ENCODE peak calls at places on chromosomes 5 and 9, in nine cellular contexts. G is upper lobe of right lung, Q is hepatocyte, W is mammary epithelial cell, N is right atrium auricular region, A is lower lobe of right lung, U is HL-60, I is H9, X is gastrocnemius medialis. V is an unnamed sample.

GRCh38 chr9:136145580-136145979 is 26.9 kb upstream of the TMEM250 start:
- DNase-seq in G (no peak), Q (no peak), W (no peak), N (no peak), A (no peak), U (no peak), I (no peak), X (no peak), V (no peak)

GRCh38 chr5:12023614-12024241 is 119.5 kb upstream of the CTNND2 start:
- DNase-seq in G (no peak), Q (peak), W (peak), N (no peak), A (no peak), U (peak), I (no peak), X (no peak), V (peak)

GRCh38 chr9:16309350-16310271 is 560.9 kb downstream of the BNC2 start:
- DNase-seq in G (no peak), Q (peak), W (no peak), N (peak), A (no peak), U (no peak), I (peak), X (peak), V (no peak)

GRCh38 chr5:137252513-137252912 is 246.6 kb downstream of the SPOCK1 start:
- DNase-seq in G (no peak), Q (no peak), W (no peak), N (no peak), A (no peak), U (no peak), I (no peak), X (no peak), V (no peak)

GRCh38 chr5:75048457-75048953 is 3.9 kb downstream of the GCNT4 start:
- DNase-seq in G (no peak), Q (no peak), W (no peak), N (no peak), A (no peak), U (no peak), I (no peak), X (no peak), V (no peak)

GRCh38 chr9:534886-535285 is 306.6 kb upstream of the DMRT1 start:
- DNase-seq in G (no peak), Q (no peak), W (peak), N (no peak), A (no peak), U (no peak), I (no peak), X (no peak), V (peak)

GRCh38 chr9:99660191-99660636 is 161.5 kb upstream of the NR4A3 start:
- DNase-seq in G (peak), Q (no peak), W (no peak), N (no peak), A (peak), U (peak), I (no peak), X (no peak), V (no peak)

GRCh38 chr9:72305102-72305546 is 59.9 kb downstream of the ZFAND5 start:
- DNase-seq in G (peak), Q (peak), W (no peak), N (peak), A (peak), U (peak), I (peak), X (peak), V (no peak)

GRCh38 chr5:76789991-76790571 is 28.7 kb upstream of the F2RL1 start:
- DNase-seq in G (no peak), Q (no peak), W (no peak), N (no peak), A (no peak), U (no peak), I (no peak), X (no peak), V (no peak)

GRCh38 chr9:35660966-35661413 is 2.9 kb downstream of the CCDC107 start:
- DNase-seq in G (no peak), Q (peak), W (no peak), N (no peak), A (no peak), U (no peak), I (no peak), X (no peak), V (no peak)

GRCh38 chr5:20224046-20224445 is 236.0 kb upstream of the CDH18 start:
- DNase-seq in G (no peak), Q (no peak), W (peak), N (no peak), A (no peak), U (no peak), I (no peak), X (no peak), V (no peak)

DNA sequence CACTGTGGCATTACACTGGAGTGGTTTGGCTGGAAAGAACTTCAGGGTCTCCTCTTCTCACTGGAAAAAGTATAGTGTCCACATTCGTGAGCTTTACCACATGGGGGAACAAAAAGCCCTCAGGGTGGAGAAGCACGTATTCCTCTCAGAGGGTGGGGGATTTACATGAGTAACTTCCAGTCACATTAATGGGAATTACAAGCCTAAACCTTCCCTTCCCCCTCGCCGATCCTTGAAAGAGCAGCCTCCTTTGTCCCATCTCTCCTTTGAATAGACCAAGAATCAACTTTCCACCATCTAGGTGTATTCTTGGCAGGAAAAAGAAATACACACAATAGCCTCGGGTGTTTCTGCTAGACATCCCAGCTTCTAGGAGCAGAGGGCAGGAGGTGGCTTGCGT is 144.4 kb downstream of the ZNF462 start:
- DNase-seq in G (no peak), Q (no peak), W (no peak), N (no peak), A (no peak), U (no peak), I (no peak), X (no peak), V (no peak)
- H3K27ac ChIP-seq in G (no peak), Q (no peak), W (no peak), N (no peak), A (no peak), U (no peak), I (no peak), X (no peak), V (no peak)

DNA sequence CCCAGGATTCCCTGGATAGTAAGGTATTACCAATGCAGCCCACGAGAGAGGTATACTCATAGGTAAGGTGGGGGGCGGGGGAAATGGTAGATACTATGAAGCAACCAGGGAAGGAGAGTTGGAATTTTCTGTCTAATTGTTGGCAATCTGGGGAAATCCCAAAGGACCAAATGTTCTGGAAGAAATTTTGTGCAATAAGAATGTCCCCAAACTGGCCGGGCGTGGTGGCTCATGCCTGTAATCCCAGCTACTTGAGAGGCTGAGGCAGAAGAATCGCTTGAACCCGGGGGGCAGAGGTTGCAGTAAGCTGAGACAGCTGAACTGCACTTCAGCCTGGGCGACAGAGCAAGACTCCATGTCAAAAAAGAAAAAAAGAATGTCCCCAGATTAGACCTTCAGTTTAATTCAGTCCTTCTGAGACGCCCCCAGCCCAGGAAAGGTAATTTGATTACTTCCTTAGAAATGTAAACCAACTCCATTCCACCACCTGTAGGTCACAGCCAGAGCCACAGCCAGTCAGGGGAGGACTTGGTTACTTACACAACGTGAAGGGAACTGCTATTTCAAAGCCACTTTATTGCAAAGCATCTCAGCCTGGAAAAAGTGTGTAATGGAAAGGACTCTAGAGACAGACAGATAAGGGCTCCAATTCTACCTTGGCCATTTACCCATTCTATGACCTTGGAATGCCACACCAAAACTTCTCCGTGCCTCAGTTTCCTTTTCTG is 50.0 kb upstream of the KLF4 start:
- DNase-seq in G (no peak), Q (peak), W (peak), N (peak), A (no peak), U (peak), I (peak), X (peak), V (no peak)
- TF ChIP-seq CTCF in G (no peak), Q (no peak), W (no peak), N (no peak), A (no peak), U (no peak), I (peak), X (no peak), V (no peak)

GRCh38 chr9:94818196-94818541 is 91.7 kb downstream of the AOPEP start:
- DNase-seq in G (no peak), Q (no peak), W (peak), N (no peak), A (no peak), U (no peak), I (no peak), X (no peak), V (peak)
- H3K27ac ChIP-seq in G (peak), Q (peak), W (peak), N (peak), A (peak), U (no peak), I (no peak), X (no peak), V (no peak)

DNA sequence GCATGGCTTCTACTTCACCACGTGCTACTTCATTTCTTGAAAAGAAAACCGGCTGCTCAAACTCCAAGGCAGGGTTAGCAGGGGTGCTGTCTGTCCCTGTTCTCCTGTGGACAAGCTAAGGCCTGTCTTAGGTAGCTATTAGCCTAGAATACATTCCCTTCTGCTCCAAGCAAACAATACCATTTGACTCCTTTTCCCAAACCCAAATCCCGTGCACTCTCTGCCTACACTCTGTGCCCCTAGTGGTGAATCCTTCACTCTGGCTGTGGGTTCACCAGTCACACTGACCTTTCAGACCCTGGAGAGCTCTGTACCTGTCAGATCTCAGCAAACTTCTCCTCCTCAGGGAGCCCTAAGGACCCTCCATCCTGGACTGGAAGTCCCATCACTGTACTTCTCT is 211.6 kb downstream of the SLIT3 start:
- DNase-seq in G (no peak), Q (no peak), W (peak), N (no peak), A (no peak), U (no peak), I (no peak), X (no peak), V (peak)
- TF ChIP-seq CTCF in G (no peak), Q (no peak), W (peak), N (no peak), A (no peak), U (no peak), I (peak), X (no peak), V (no peak)

GRCh38 chr9:20294351-20294750 is 327.9 kb downstream of the MLLT3 start:
- DNase-seq in G (no peak), Q (no peak), W (no peak), N (no peak), A (no peak), U (no peak), I (no peak), X (no peak), V (no peak)
- H3K27ac ChIP-seq in G (no peak), Q (no peak), W (no peak), N (no peak), A (no peak), U (no peak), I (no peak), X (no peak), V (no peak)

DNA sequence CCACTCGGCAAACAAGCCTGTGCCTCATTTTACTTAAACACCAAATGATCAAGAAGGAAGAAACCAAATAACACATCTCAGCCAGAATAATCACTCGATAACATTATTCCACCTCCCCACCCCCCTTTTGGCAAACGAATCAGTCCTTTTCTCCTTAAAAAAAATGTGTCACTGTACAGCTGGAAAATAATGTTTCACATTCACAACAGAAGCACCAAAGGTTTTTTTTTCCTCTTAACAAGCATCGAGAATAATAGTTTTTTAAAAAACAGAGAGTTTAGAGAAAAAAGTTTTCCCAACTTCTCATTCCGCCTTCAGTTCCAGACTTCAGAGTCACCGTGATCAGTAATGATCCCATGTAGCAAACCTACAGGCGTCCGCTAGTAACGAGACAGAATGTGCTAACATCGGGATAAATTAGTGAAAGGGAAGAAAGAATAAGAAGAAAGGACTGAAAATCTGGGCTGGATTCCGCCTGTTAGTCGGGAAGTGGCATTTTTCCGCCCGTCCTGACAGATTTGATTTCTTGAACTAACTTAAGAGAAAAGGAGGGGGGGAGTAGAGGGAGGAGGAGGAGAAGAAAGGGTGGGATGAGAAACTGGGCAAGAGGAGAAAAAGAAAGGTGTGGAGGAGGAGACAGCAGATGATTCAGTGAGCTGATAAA is at the start of gene ZNF608:
- DNase-seq in G (no peak), Q (peak), W (peak), N (no peak), A (no peak), U (no peak), I (no peak), X (peak), V (peak)
- TF ChIP-seq CTCF in G (no peak), Q (peak), W (no peak), N (no peak), A (no peak), U (no peak), I (no peak), X (no peak), V (no peak)

DNA sequence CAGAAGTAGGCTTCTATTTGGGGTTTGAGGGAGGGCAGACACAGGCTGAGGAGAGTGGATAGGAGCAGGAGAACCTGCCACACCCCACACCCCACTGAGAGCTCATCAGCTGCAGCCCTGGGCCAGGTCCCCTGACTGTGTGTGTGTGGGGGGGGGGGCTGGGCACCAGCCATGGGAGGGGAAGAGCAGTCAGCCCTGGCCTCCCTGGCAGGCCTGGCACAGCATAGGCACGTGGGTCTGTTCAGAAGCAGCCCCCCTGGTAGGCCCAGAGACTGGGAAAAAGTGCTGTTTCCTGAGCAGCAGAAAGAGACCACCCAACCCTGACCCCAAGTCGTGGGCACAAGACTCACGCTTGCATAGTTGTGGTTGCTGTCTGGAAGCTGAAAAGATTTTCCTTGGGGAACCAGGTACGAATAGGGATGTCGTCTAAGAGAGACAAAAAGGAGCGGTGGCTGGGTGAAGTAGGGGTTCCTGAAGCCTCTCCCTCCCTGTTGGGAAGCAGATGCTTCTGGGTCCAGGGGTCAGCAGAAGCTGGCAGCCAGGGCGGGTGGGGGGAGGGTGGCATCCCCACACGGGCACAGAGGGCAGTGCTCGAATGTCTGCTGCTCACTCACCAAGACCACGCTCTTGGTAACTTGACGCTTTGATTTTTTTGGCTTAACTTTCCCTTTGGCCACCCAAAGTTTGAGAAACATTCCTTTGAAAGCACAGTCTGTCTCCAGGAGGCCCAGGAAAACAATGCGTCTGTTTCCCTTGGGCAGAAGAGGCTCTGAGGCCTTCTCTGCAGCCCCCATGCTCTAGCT is 2.9 kb downstream of the NSMF start:
- DNase-seq in G (peak), Q (no peak), W (no peak), N (no peak), A (peak), U (no peak), I (no peak), X (no peak), V (no peak)
- H3K27ac ChIP-seq in G (no peak), Q (no peak), W (no peak), N (no peak), A (no peak), U (no peak), I (no peak), X (no peak), V (peak)

GRCh38 chr9:92686954-92687353 is 17.0 kb upstream of the IPPK start:
- DNase-seq in G (no peak), Q (no peak), W (no peak), N (no peak), A (no peak), U (no peak), I (peak), X (no peak), V (no peak)
- TF ChIP-seq CTCF in G (no peak), Q (no peak), W (no peak), N (no peak), A (no peak), U (no peak), I (peak), X (no peak), V (no peak)

GRCh38 chr5:141758316-141758965 is 76.4 kb upstream of the ARAP3 start:
- DNase-seq in G (no peak), Q (peak), W (no peak), N (no peak), A (no peak), U (no peak), I (peak), X (no peak), V (no peak)

GRCh38 chr5:141762316-141762715 is 80.3 kb upstream of the ARAP3 start:
- DNase-seq in G (no peak), Q (no peak), W (no peak), N (no peak), A (no peak), U (no peak), I (no peak), X (no peak), V (no peak)

GRCh38 chr5:141760193-141760592 is 78.2 kb upstream of the ARAP3 start:
- DNase-seq in G (no peak), Q (no peak), W (no peak), N (no peak), A (no peak), U (no peak), I (no peak), X (no peak), V (no peak)

GRCh38 chr5:141762790-141763368 is 80.8 kb upstream of the ARAP3 start:
- DNase-seq in G (no peak), Q (no peak), W (no peak), N (no peak), A (no peak), U (no peak), I (no peak), X (no peak), V (no peak)

GRCh38 chr5:141760753-141761152 is 78.7 kb upstream of the ARAP3 start:
- DNase-seq in G (no peak), Q (no peak), W (no peak), N (no peak), A (no peak), U (no peak), I (no peak), X (no peak), V (no peak)
- H3K27ac ChIP-seq in G (no peak), Q (no peak), W (no peak), N (no peak), A (no peak), U (no peak), I (no peak), X (no peak), V (no peak)

GRCh38 chr5:178264044-178264443 is 31.4 kb upstream of the PHYKPL start:
- DNase-seq in G (no peak), Q (no peak), W (no peak), N (no peak), A (no peak), U (no peak), I (no peak), X (no peak), V (no peak)

GRCh38 chr5:178265746-178266145 is 33.1 kb upstream of the PHYKPL start:
- DNase-seq in G (no peak), Q (no peak), W (no peak), N (no peak), A (no peak), U (no peak), I (no peak), X (no peak), V (no peak)

GRCh38 chr5:178267245-178267644 is 34.6 kb upstream of the PHYKPL start:
- DNase-seq in G (no peak), Q (no peak), W (no peak), N (no peak), A (no peak), U (no peak), I (no peak), X (no peak), V (no peak)

GRCh38 chr5:178267876-178268275 is 35.3 kb upstream of the PHYKPL start:
- DNase-seq in G (no peak), Q (no peak), W (no peak), N (no peak), A (no peak), U (no peak), I (no peak), X (no peak), V (no peak)

GRCh38 chr5:178266581-178266980 is 34.0 kb upstream of the PHYKPL start:
- DNase-seq in G (no peak), Q (no peak), W (no peak), N (no peak), A (no peak), U (no peak), I (no peak), X (no peak), V (no peak)
- TF ChIP-seq CTCF in G (no peak), Q (no peak), W (no peak), N (no peak), A (no peak), U (no peak), I (no peak), X (no peak), V (no peak)